ENCODE peak calls at places on chromosome 17, in seven cellular contexts. M is activated T-cell treated with anti-CD3 and anti-CD28 coated beads for 24 hours; K is effector CD4-positive, alpha-beta T cell; Q is Caki2; G is mesothelial cell of epicardium; Z is NCI-H2081; O is A172. I is an unnamed sample.

GRCh38 chr17:79912552-79913330 is 73.5 kb upstream of the CBX4 start:
- DNase-seq in M (no peak), K (no peak), Q (no peak), G (no peak), Z (no peak), O (no peak), I (no peak)

GRCh38 chr17:75394332-75394918 is 11.1 kb downstream of the GRB2 start:
- DNase-seq in M (no peak), K (no peak), Q (no peak), G (no peak), Z (peak; percentile 7), O (no peak), I (no peak)

GRCh38 chr17:57902800-57903759 is 52.1 kb downstream of the CUEDC1 start:
- DNase-seq in M (no peak), K (no peak), Q (peak; percentile 98), G (no peak), Z (peak; percentile 68), O (peak; percentile 91), I (peak; percentile 47)

GRCh38 chr17:82843904-82844640 is 4.2 kb upstream of the ZNF750 start:
- DNase-seq in M (no peak), K (no peak), Q (no peak), G (no peak), Z (no peak), O (no peak), I (no peak)

GRCh38 chr17:44798352-44798751 is 31.7 kb downstream of the GJC1 start:
- DNase-seq in M (no peak), K (no peak), Q (no peak), G (no peak), Z (no peak), O (no peak), I (no peak)

GRCh38 chr17:58083491-58084316 is 485 bp downstream of the DYNLL2 start:
- DNase-seq in M (peak; percentile 49), K (peak; percentile 57), Q (peak; percentile 67), G (no peak), Z (peak; percentile 38), O (peak; percentile 42), I (peak; percentile 5)

GRCh38 chr17:79803997-79804855 is 7.3 kb upstream of the CBX8 start:
- DNase-seq in M (peak; percentile 71), K (peak; percentile 35), Q (no peak), G (no peak), Z (no peak), O (no peak), I (no peak)

GRCh38 chr17:63950940-63951907 is 19.1 kb upstream of the CD79B start:
- DNase-seq in M (no peak), K (no peak), Q (no peak), G (no peak), Z (no peak), O (no peak), I (no peak)

GRCh38 chr17:14737984-14738651 is 437.2 kb downstream of the HS3ST3B1 start:
- DNase-seq in M (no peak), K (no peak), Q (peak; percentile 94), G (no peak), Z (no peak), O (peak; percentile 72), I (no peak)

GRCh38 chr17:66920965-66921364 is 43.5 kb upstream of the CACNG4 start:
- DNase-seq in M (no peak), K (no peak), Q (no peak), G (no peak), Z (no peak), O (no peak), I (no peak)

GRCh38 chr17:77306048-77306789 is 165.4 kb downstream of the SEC14L1 start:
- DNase-seq in M (no peak), K (no peak), Q (no peak), G (no peak), Z (no peak), O (no peak), I (no peak)

GRCh38 chr17:44216173-44216572 is 3.3 kb downstream of the UBTF start:
- DNase-seq in M (no peak), K (no peak), Q (no peak), G (no peak), Z (no peak), O (no peak), I (no peak)

GRCh38 chr17:40317345-40317873 is 8.4 kb downstream of the RARA start:
- DNase-seq in M (no peak), K (no peak), Q (peak; percentile 70), G (no peak), Z (no peak), O (peak; percentile 73), I (no peak)

GRCh38 chr17:41178843-41179616 is 1.0 kb upstream of the KRTAP4-2 start:
- DNase-seq in M (no peak), K (no peak), Q (no peak), G (no peak), Z (no peak), O (no peak), I (no peak)

GRCh38 chr17:14428640-14429029 is 127.8 kb downstream of the HS3ST3B1 start:
- DNase-seq in M (peak; percentile 12), K (no peak), Q (no peak), G (no peak), Z (no peak), O (no peak), I (no peak)

GRCh38 chr17:66177048-66177447 is 14.9 kb downstream of the CEP112 start:
- DNase-seq in M (no peak), K (no peak), Q (no peak), G (no peak), Z (peak; percentile 58), O (no peak), I (peak; percentile 68)

GRCh38 chr17:3852561-3852960 is 6.5 kb upstream of the NCBP3 start:
- DNase-seq in M (no peak), K (no peak), Q (no peak), G (no peak), Z (no peak), O (no peak), I (no peak)

GRCh38 chr17:20091161-20092029 is 82.2 kb downstream of the SPECC1 start:
- DNase-seq in M (no peak), K (no peak), Q (no peak), G (no peak), Z (no peak), O (no peak), I (no peak)

GRCh38 chr17:29107933-29108805 is 65.2 kb downstream of the PIPOX start:
- DNase-seq in M (no peak), K (no peak), Q (peak; percentile 87), G (no peak), Z (no peak), O (peak; percentile 85), I (peak; percentile 51)

GRCh38 chr17:76550712-76551615 is 11.1 kb downstream of the PRCD start:
- DNase-seq in M (no peak), K (no peak), Q (peak; percentile 87), G (no peak), Z (no peak), O (peak; percentile 44), I (no peak)

GRCh38 chr17:78674595-78675315 is 97.6 kb upstream of the DNAH17 start:
- DNase-seq in M (no peak), K (no peak), Q (no peak), G (no peak), Z (no peak), O (no peak), I (peak; percentile 43)

GRCh38 chr17:37089998-37090397 is 141.2 kb downstream of the AATF start:
- DNase-seq in M (peak; percentile 22), K (peak; percentile 43), Q (no peak), G (no peak), Z (no peak), O (no peak), I (no peak)

GRCh38 chr17:42659079-42659931 is at the start of gene TUBG2:
- DNase-seq in M (peak; percentile 79), K (peak; percentile 55), Q (peak; percentile 91), G (peak; percentile 88), Z (peak; percentile 98), O (peak; percentile 86), I (peak; percentile 95)

GRCh38 chr17:6323626-6324356 is 111.1 kb downstream of the AIPL1 start:
- DNase-seq in M (no peak), K (no peak), Q (peak; percentile 39), G (no peak), Z (no peak), O (peak; percentile 33), I (no peak)

GRCh38 chr17:41967921-41968578 is 1.5 kb downstream of the CNP start:
- DNase-seq in M (no peak), K (no peak), Q (no peak), G (no peak), Z (no peak), O (no peak), I (no peak)

GRCh38 chr17:39746145-39746461 is 8.4 kb downstream of the GRB7 start:
- DNase-seq in M (no peak), K (no peak), Q (no peak), G (no peak), Z (no peak), O (no peak), I (no peak)

GRCh38 chr17:45413498-45413923 is 19.2 kb downstream of the ARHGAP27 start:
- DNase-seq in M (no peak), K (no peak), Q (no peak), G (no peak), Z (no peak), O (no peak), I (no peak)

GRCh38 chr17:8629371-8630226 is 926 bp downstream of the MYH10 start:
- DNase-seq in M (no peak), K (no peak), Q (no peak), G (peak; percentile 31), Z (no peak), O (no peak), I (peak; percentile 2)

GRCh38 chr17:71975998-71976649 is 144.7 kb upstream of the SOX9 start:
- DNase-seq in M (no peak), K (no peak), Q (peak; percentile 34), G (no peak), Z (no peak), O (peak; percentile 97), I (no peak)

GRCh38 chr17:56679148-56679766 is 85.8 kb downstream of the NOG start:
- DNase-seq in M (no peak), K (no peak), Q (no peak), G (no peak), Z (no peak), O (peak; percentile 61), I (peak; percentile 4)

GRCh38 chr17:76547183-76547641 is 7.4 kb downstream of the PRCD start:
- DNase-seq in M (peak; percentile 45), K (peak; percentile 52), Q (peak; percentile 57), G (no peak), Z (peak; percentile 23), O (peak; percentile 50), I (peak; percentile 69)

GRCh38 chr17:78759203-78759968 is 22.7 kb downstream of the CYTH1 start:
- DNase-seq in M (no peak), K (peak; percentile 78), Q (no peak), G (no peak), Z (peak; percentile 57), O (no peak), I (peak; percentile 81)

GRCh38 chr17:28547623-28548416 is 4.6 kb downstream of the UNC119 start:
- DNase-seq in M (peak; percentile 51), K (peak; percentile 28), Q (peak; percentile 59), G (peak; percentile 47), Z (peak; percentile 27), O (peak; percentile 83), I (peak; percentile 45)

GRCh38 chr17:266701-267656 is 85.5 kb upstream of the DOC2B start:
- DNase-seq in M (no peak), K (no peak), Q (no peak), G (no peak), Z (no peak), O (no peak), I (no peak)

I was measured in NCI-H1092.